ENCODE peak calls at places on chromosomes 5 and 9, in nine cellular contexts. One of them, this sample, is unnamed.

GRCh38 chr5:21049900-21050299 is 1061.9 kb upstream of the CDH18 start:
- DNase-seq in PC-3: no peak
- DNase-seq in skeletal muscle cell: no peak
- DNase-seq in tibial nerve: no peak
- DNase-seq in HAP-1: no peak
- DNase-seq in IMR-90: no peak
- DNase-seq in MM.1S: no peak
- DNase-seq in thoracic aorta: no peak
- DNase-seq in heart left ventricle: no peak
- DNase-seq in this sample: no peak

GRCh38 chr9:34994429-34995287 is 5.1 kb downstream of the DNAJB5 start:
- DNase-seq in skeletal muscle cell: no peak
- DNase-seq in heart left ventricle: no peak
- DNase-seq in HAP-1: peak
- DNase-seq in IMR-90: peak
- DNase-seq in MM.1S: no peak
- DNase-seq in tibial nerve: no peak
- DNase-seq in thoracic aorta: no peak
- DNase-seq in PC-3: peak
- DNase-seq in this sample: no peak

GRCh38 chr5:132455614-132456115 is 34.9 kb downstream of the IRF1 start:
- DNase-seq in heart left ventricle: no peak
- DNase-seq in MM.1S: no peak
- DNase-seq in IMR-90: no peak
- DNase-seq in skeletal muscle cell: no peak
- DNase-seq in thoracic aorta: no peak
- DNase-seq in HAP-1: no peak
- DNase-seq in PC-3: no peak
- DNase-seq in tibial nerve: no peak
- DNase-seq in this sample: no peak

GRCh38 chr9:26675055-26675454 is 217.5 kb downstream of the CAAP1 start:
- DNase-seq in tibial nerve: no peak
- DNase-seq in IMR-90: no peak
- DNase-seq in MM.1S: no peak
- DNase-seq in PC-3: peak
- DNase-seq in heart left ventricle: no peak
- DNase-seq in HAP-1: no peak
- DNase-seq in thoracic aorta: no peak
- DNase-seq in skeletal muscle cell: no peak
- DNase-seq in this sample: no peak

GRCh38 chr5:134490255-134490924 is 35.1 kb upstream of the JADE2 start:
- DNase-seq in MM.1S: no peak
- DNase-seq in thoracic aorta: no peak
- DNase-seq in IMR-90: no peak
- DNase-seq in tibial nerve: no peak
- DNase-seq in PC-3: no peak
- DNase-seq in HAP-1: no peak
- DNase-seq in heart left ventricle: no peak
- DNase-seq in skeletal muscle cell: no peak
- DNase-seq in this sample: no peak

GRCh38 chr5:105735704-105736103 is 1935.0 kb downstream of the EFNA5 start:
- DNase-seq in HAP-1: no peak
- DNase-seq in MM.1S: no peak
- DNase-seq in tibial nerve: no peak
- DNase-seq in PC-3: peak
- DNase-seq in IMR-90: peak
- DNase-seq in heart left ventricle: no peak
- DNase-seq in thoracic aorta: no peak
- DNase-seq in skeletal muscle cell: no peak
- DNase-seq in this sample: no peak

GRCh38 chr5:136055612-136056302 is 27.0 kb downstream of the TGFBI start:
- DNase-seq in thoracic aorta: no peak
- DNase-seq in heart left ventricle: no peak
- DNase-seq in HAP-1: no peak
- DNase-seq in skeletal muscle cell: no peak
- DNase-seq in IMR-90: no peak
- DNase-seq in PC-3: no peak
- DNase-seq in MM.1S: no peak
- DNase-seq in tibial nerve: no peak
- DNase-seq in this sample: no peak

GRCh38 chr9:111925784-111926183 is 29.2 kb downstream of the UGCG start:
- DNase-seq in heart left ventricle: no peak
- DNase-seq in skeletal muscle cell: no peak
- DNase-seq in HAP-1: no peak
- DNase-seq in tibial nerve: no peak
- DNase-seq in MM.1S: no peak
- DNase-seq in thoracic aorta: no peak
- DNase-seq in PC-3: no peak
- DNase-seq in IMR-90: no peak
- DNase-seq in this sample: no peak

GRCh38 chr5:111063709-111064322 is 7.7 kb upstream of the TSLP start:
- DNase-seq in skeletal muscle cell: no peak
- DNase-seq in thoracic aorta: no peak
- DNase-seq in heart left ventricle: no peak
- DNase-seq in IMR-90: peak
- DNase-seq in tibial nerve: no peak
- DNase-seq in HAP-1: peak
- DNase-seq in MM.1S: peak
- DNase-seq in PC-3: peak
- DNase-seq in this sample: peak

GRCh38 chr5:9977070-9977469 is 272.6 kb downstream of the ATPSCKMT start:
- DNase-seq in MM.1S: no peak
- DNase-seq in PC-3: no peak
- DNase-seq in thoracic aorta: no peak
- DNase-seq in skeletal muscle cell: no peak
- DNase-seq in HAP-1: no peak
- DNase-seq in heart left ventricle: no peak
- DNase-seq in IMR-90: no peak
- DNase-seq in tibial nerve: no peak
- DNase-seq in this sample: no peak

GRCh38 chr5:1474875-1475543 is 29.8 kb upstream of the SLC6A3 start:
- DNase-seq in thoracic aorta: no peak
- DNase-seq in MM.1S: no peak
- DNase-seq in skeletal muscle cell: no peak
- DNase-seq in tibial nerve: no peak
- DNase-seq in IMR-90: no peak
- DNase-seq in heart left ventricle: no peak
- DNase-seq in PC-3: no peak
- DNase-seq in HAP-1: no peak
- DNase-seq in this sample: no peak

GRCh38 chr5:146378981-146379380 is 40.3 kb downstream of the POU4F3 start:
- DNase-seq in MM.1S: no peak
- DNase-seq in PC-3: no peak
- DNase-seq in thoracic aorta: no peak
- DNase-seq in HAP-1: no peak
- DNase-seq in skeletal muscle cell: no peak
- DNase-seq in tibial nerve: no peak
- DNase-seq in IMR-90: no peak
- DNase-seq in heart left ventricle: no peak
- DNase-seq in this sample: no peak

GRCh38 chr9:108963459-108964143 is 29.4 kb downstream of the ABITRAM start:
- DNase-seq in PC-3: no peak
- DNase-seq in skeletal muscle cell: no peak
- DNase-seq in HAP-1: no peak
- DNase-seq in MM.1S: no peak
- DNase-seq in tibial nerve: no peak
- DNase-seq in heart left ventricle: peak
- DNase-seq in IMR-90: peak
- DNase-seq in thoracic aorta: no peak
- DNase-seq in this sample: no peak

GRCh38 chr9:19087601-19088000 is 15.1 kb downstream of the HAUS6 start:
- DNase-seq in thoracic aorta: no peak
- DNase-seq in MM.1S: no peak
- DNase-seq in skeletal muscle cell: no peak
- DNase-seq in PC-3: peak
- DNase-seq in HAP-1: no peak
- DNase-seq in heart left ventricle: no peak
- DNase-seq in IMR-90: peak
- DNase-seq in tibial nerve: no peak
- DNase-seq in this sample: no peak

GRCh38 chr5:108739906-108740305 is 7.8 kb upstream of the FER start:
- DNase-seq in MM.1S: no peak
- DNase-seq in HAP-1: no peak
- DNase-seq in tibial nerve: no peak
- DNase-seq in skeletal muscle cell: no peak
- DNase-seq in thoracic aorta: no peak
- DNase-seq in IMR-90: no peak
- DNase-seq in heart left ventricle: no peak
- DNase-seq in PC-3: no peak
- DNase-seq in this sample: no peak

GRCh38 chr5:124751031-124751430 is 4.6 kb upstream of the ZNF608 start:
- DNase-seq in heart left ventricle: no peak
- DNase-seq in tibial nerve: no peak
- DNase-seq in MM.1S: no peak
- DNase-seq in IMR-90: no peak
- DNase-seq in skeletal muscle cell: no peak
- DNase-seq in HAP-1: no peak
- DNase-seq in thoracic aorta: no peak
- DNase-seq in PC-3: no peak
- DNase-seq in this sample: no peak

GRCh38 chr5:67010684-67011409 is 185.8 kb downstream of the CD180 start:
- DNase-seq in HAP-1: no peak
- DNase-seq in MM.1S: no peak
- DNase-seq in IMR-90: peak
- DNase-seq in heart left ventricle: no peak
- DNase-seq in tibial nerve: no peak
- DNase-seq in skeletal muscle cell: peak
- DNase-seq in thoracic aorta: peak
- DNase-seq in PC-3: peak
- DNase-seq in this sample: no peak

GRCh38 chr5:27978322-27978721 is 939.9 kb upstream of the CDH9 start:
- DNase-seq in PC-3: no peak
- DNase-seq in thoracic aorta: no peak
- DNase-seq in tibial nerve: no peak
- DNase-seq in HAP-1: no peak
- DNase-seq in IMR-90: no peak
- DNase-seq in skeletal muscle cell: no peak
- DNase-seq in heart left ventricle: no peak
- DNase-seq in MM.1S: no peak
- DNase-seq in this sample: no peak

GRCh38 chr9:128365525-128365924 is 5.6 kb upstream of the URM1 start:
- DNase-seq in tibial nerve: no peak
- DNase-seq in IMR-90: no peak
- DNase-seq in skeletal muscle cell: no peak
- DNase-seq in thoracic aorta: no peak
- DNase-seq in HAP-1: no peak
- DNase-seq in PC-3: no peak
- DNase-seq in heart left ventricle: no peak
- DNase-seq in MM.1S: no peak
- DNase-seq in this sample: no peak
- H3K4me3 ChIP-seq in tibial nerve: no peak
- H3K4me3 ChIP-seq in IMR-90: no peak
- H3K4me3 ChIP-seq in skeletal muscle cell: no peak
- H3K4me3 ChIP-seq in thoracic aorta: peak
- H3K4me3 ChIP-seq in HAP-1: peak
- H3K4me3 ChIP-seq in PC-3: no peak
- H3K4me3 ChIP-seq in heart left ventricle: peak
- H3K4me3 ChIP-seq in MM.1S: no peak
- H3K4me3 ChIP-seq in this sample: peak

DNA sequence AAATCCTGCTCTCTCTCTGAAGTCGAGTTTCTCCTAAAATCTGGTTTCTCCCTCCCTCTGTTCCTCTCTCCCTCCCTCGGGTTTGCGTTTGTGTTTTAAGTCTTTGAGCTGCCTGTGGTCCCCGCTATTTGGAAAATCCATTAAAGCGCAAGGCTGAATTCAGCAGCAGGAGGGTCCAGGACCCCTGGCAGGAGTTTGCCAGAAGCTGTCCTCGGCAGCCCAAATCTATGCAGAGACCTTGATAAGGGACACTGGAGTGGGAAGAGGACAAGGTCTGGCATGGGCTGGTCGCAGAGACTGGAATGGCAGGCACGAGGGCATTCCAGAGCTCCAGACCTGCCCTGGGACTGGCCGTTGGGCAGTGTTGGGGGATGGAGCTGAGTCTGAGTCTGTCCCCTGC is 1.1 kb downstream of the PDZD2 start:
- DNase-seq in thoracic aorta: no peak
- DNase-seq in HAP-1: no peak
- DNase-seq in PC-3: no peak
- DNase-seq in heart left ventricle: peak
- DNase-seq in tibial nerve: no peak
- DNase-seq in IMR-90: no peak
- DNase-seq in skeletal muscle cell: no peak
- DNase-seq in MM.1S: no peak
- DNase-seq in this sample: no peak
- H3K4me3 ChIP-seq in thoracic aorta: peak
- H3K4me3 ChIP-seq in HAP-1: peak
- H3K4me3 ChIP-seq in PC-3: no peak
- H3K4me3 ChIP-seq in heart left ventricle: peak
- H3K4me3 ChIP-seq in tibial nerve: peak
- H3K4me3 ChIP-seq in IMR-90: no peak
- H3K4me3 ChIP-seq in skeletal muscle cell: no peak
- H3K4me3 ChIP-seq in MM.1S: no peak
- H3K4me3 ChIP-seq in this sample: no peak

GRCh38 chr9:36471359-36471758 is 71.3 kb upstream of the RNF38 start:
- DNase-seq in IMR-90: no peak
- DNase-seq in tibial nerve: no peak
- DNase-seq in heart left ventricle: no peak
- DNase-seq in thoracic aorta: no peak
- DNase-seq in HAP-1: no peak
- DNase-seq in PC-3: no peak
- DNase-seq in MM.1S: no peak
- DNase-seq in skeletal muscle cell: no peak
- DNase-seq in this sample: no peak

GRCh38 chr9:36470891-36471290 is 70.8 kb upstream of the RNF38 start:
- DNase-seq in thoracic aorta: no peak
- DNase-seq in PC-3: no peak
- DNase-seq in HAP-1: no peak
- DNase-seq in heart left ventricle: peak
- DNase-seq in skeletal muscle cell: peak
- DNase-seq in MM.1S: peak
- DNase-seq in IMR-90: peak
- DNase-seq in tibial nerve: no peak
- DNase-seq in this sample: no peak
- H3K4me3 ChIP-seq in thoracic aorta: peak
- H3K4me3 ChIP-seq in PC-3: no peak
- H3K4me3 ChIP-seq in HAP-1: no peak
- H3K4me3 ChIP-seq in heart left ventricle: peak
- H3K4me3 ChIP-seq in skeletal muscle cell: peak
- H3K4me3 ChIP-seq in MM.1S: peak
- H3K4me3 ChIP-seq in IMR-90: peak
- H3K4me3 ChIP-seq in tibial nerve: peak
- H3K4me3 ChIP-seq in this sample: no peak

DNA sequence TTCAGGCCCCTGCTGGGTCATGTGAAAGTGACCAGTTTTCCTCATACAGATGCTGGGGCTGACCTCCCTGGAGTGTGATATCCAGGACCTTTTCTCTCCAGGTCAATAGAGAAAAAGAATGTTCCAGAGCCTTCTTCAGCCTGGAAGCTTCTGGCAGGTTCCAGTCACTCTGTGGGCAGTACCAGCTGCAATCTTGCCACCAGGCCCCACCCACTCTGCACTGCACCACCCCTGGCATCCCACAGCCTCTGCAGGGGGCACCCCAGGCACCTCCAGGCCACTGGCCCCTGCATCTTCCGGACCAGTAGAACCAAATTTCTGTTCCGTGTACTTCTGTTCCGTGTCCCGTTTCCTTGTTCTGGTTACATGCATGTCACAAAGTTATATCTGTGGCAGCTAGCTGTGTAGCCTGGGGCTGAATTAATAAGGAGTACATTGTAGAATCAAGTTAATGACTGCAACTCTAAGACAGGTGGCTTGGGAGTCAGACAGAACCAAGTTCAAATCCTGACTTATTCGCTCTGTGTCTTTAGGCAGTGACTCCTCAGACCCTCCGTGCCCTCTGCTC is 83.2 kb upstream of the ZBTB43 start:
- DNase-seq in PC-3: no peak
- DNase-seq in HAP-1: no peak
- DNase-seq in IMR-90: no peak
- DNase-seq in tibial nerve: no peak
- DNase-seq in thoracic aorta: no peak
- DNase-seq in skeletal muscle cell: no peak
- DNase-seq in heart left ventricle: no peak
- DNase-seq in MM.1S: no peak
- DNase-seq in this sample: no peak
- H3K4me3 ChIP-seq in PC-3: no peak
- H3K4me3 ChIP-seq in HAP-1: no peak
- H3K4me3 ChIP-seq in IMR-90: no peak
- H3K4me3 ChIP-seq in tibial nerve: no peak
- H3K4me3 ChIP-seq in thoracic aorta: no peak
- H3K4me3 ChIP-seq in skeletal muscle cell: no peak
- H3K4me3 ChIP-seq in heart left ventricle: no peak
- H3K4me3 ChIP-seq in MM.1S: no peak
- H3K4me3 ChIP-seq in this sample: peak

This sample was measured in Jurkat, Clone E6-1.